ENCODE peak calls at places on chromosomes 3 and 15, in seven cellular contexts. One of them, this sample, is unnamed.

GRCh38 chr3:45145681-45146614 is at the start of gene CDCP1:
- DNase-seq in GM12878: no peak
- DNase-seq in H1: no peak
- DNase-seq in ovary: no peak
- DNase-seq in tibial nerve: no peak
- DNase-seq in SK-N-SH: peak; percentile 58
- DNase-seq in K562: peak; percentile 61
- DNase-seq in this sample: no peak

GRCh38 chr3:72679540-72680198 is 168.6 kb downstream of the SHQ1 start:
- DNase-seq in GM12878: no peak
- DNase-seq in H1: no peak
- DNase-seq in ovary: no peak
- DNase-seq in tibial nerve: no peak
- DNase-seq in SK-N-SH: no peak
- DNase-seq in K562: no peak
- DNase-seq in this sample: no peak

GRCh38 chr3:142947799-142948575 is 15.5 kb downstream of the PAQR9 start:
- DNase-seq in GM12878: no peak
- DNase-seq in H1: no peak
- DNase-seq in ovary: no peak
- DNase-seq in tibial nerve: no peak
- DNase-seq in SK-N-SH: peak; percentile 15
- DNase-seq in K562: no peak
- DNase-seq in this sample: no peak

GRCh38 chr3:25178627-25179026 is 249.4 kb upstream of the RARB start:
- DNase-seq in GM12878: no peak
- DNase-seq in H1: no peak
- DNase-seq in ovary: no peak
- DNase-seq in tibial nerve: no peak
- DNase-seq in SK-N-SH: no peak
- DNase-seq in K562: no peak
- DNase-seq in this sample: no peak

GRCh38 chr3:138256022-138256421 is 68.9 kb downstream of the ARMC8 start:
- DNase-seq in GM12878: no peak
- DNase-seq in H1: no peak
- DNase-seq in ovary: no peak
- DNase-seq in tibial nerve: no peak
- DNase-seq in SK-N-SH: no peak
- DNase-seq in K562: no peak
- DNase-seq in this sample: no peak

GRCh38 chr15:84822774-84823579 is 5.8 kb downstream of the ALPK3 start:
- DNase-seq in GM12878: no peak
- DNase-seq in H1: no peak
- DNase-seq in ovary: peak; percentile 11
- DNase-seq in tibial nerve: no peak
- DNase-seq in SK-N-SH: peak; percentile 47
- DNase-seq in K562: no peak
- DNase-seq in this sample: no peak

GRCh38 chr3:173750095-173750494 is 352.6 kb downstream of the NLGN1 start:
- DNase-seq in GM12878: no peak
- DNase-seq in H1: no peak
- DNase-seq in ovary: no peak
- DNase-seq in tibial nerve: no peak
- DNase-seq in SK-N-SH: no peak
- DNase-seq in K562: no peak
- DNase-seq in this sample: no peak

GRCh38 chr3:160180581-160181216 is 44.5 kb upstream of the C3orf80 start:
- DNase-seq in GM12878: no peak
- DNase-seq in H1: no peak
- DNase-seq in ovary: no peak
- DNase-seq in tibial nerve: no peak
- DNase-seq in SK-N-SH: peak; percentile 17
- DNase-seq in K562: no peak
- DNase-seq in this sample: no peak

GRCh38 chr3:40741729-40742128 is 217.0 kb downstream of the ZNF621 start:
- DNase-seq in GM12878: no peak
- DNase-seq in H1: no peak
- DNase-seq in ovary: peak; percentile 21
- DNase-seq in tibial nerve: no peak
- DNase-seq in SK-N-SH: no peak
- DNase-seq in K562: no peak
- DNase-seq in this sample: no peak

GRCh38 chr3:117184574-117184973 is 475.0 kb downstream of the TUSC7 start:
- DNase-seq in GM12878: no peak
- DNase-seq in H1: no peak
- DNase-seq in ovary: no peak
- DNase-seq in tibial nerve: no peak
- DNase-seq in SK-N-SH: no peak
- DNase-seq in K562: no peak
- DNase-seq in this sample: no peak

GRCh38 chr3:79751703-79752102 is 16.1 kb downstream of the ROBO1 start:
- DNase-seq in GM12878: no peak
- DNase-seq in H1: no peak
- DNase-seq in ovary: no peak
- DNase-seq in tibial nerve: no peak
- DNase-seq in SK-N-SH: no peak
- DNase-seq in K562: no peak
- DNase-seq in this sample: no peak
- TF ChIP-seq EP300 in GM12878: no peak
- TF ChIP-seq EP300 in H1: no peak
- TF ChIP-seq EP300 in ovary: no peak
- TF ChIP-seq EP300 in tibial nerve: no peak
- TF ChIP-seq EP300 in SK-N-SH: no peak
- TF ChIP-seq EP300 in K562: no peak
- TF ChIP-seq EP300 in this sample: no peak

DNA sequence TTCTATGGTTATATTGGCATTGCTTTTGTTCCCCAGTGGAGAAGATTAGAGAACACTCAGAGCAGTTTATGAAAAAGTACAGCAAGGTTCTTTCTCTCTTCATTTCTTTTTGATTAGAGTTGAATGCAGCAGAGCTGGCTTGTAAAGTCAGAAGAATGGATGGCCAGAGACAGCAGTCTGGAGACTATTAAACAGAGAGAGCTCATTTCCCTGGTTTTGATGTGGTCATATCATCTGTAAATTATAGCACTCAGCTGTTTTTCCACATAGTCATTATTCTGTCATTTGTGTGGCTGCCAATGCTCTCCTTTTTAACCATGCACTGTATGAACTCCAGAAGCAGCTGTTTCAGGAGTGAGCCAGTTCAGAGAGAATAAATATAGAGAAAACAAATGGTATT is 177.3 kb upstream of the CRBN start:
- DNase-seq in GM12878: no peak
- DNase-seq in H1: no peak
- DNase-seq in ovary: no peak
- DNase-seq in tibial nerve: no peak
- DNase-seq in SK-N-SH: no peak
- DNase-seq in K562: no peak
- DNase-seq in this sample: no peak
- TF ChIP-seq EP300 in GM12878: no peak
- TF ChIP-seq EP300 in H1: no peak
- TF ChIP-seq EP300 in ovary: no peak
- TF ChIP-seq EP300 in tibial nerve: no peak
- TF ChIP-seq EP300 in SK-N-SH: no peak
- TF ChIP-seq EP300 in K562: no peak
- TF ChIP-seq EP300 in this sample: no peak

GRCh38 chr15:89021224-89021623 is 67.0 kb upstream of the ABHD2 start:
- DNase-seq in GM12878: no peak
- DNase-seq in H1: no peak
- DNase-seq in ovary: no peak
- DNase-seq in tibial nerve: no peak
- DNase-seq in SK-N-SH: no peak
- DNase-seq in K562: no peak
- DNase-seq in this sample: no peak
- TF ChIP-seq EP300 in GM12878: no peak
- TF ChIP-seq EP300 in H1: no peak
- TF ChIP-seq EP300 in ovary: peak; percentile 68
- TF ChIP-seq EP300 in tibial nerve: peak; percentile 63
- TF ChIP-seq EP300 in SK-N-SH: no peak
- TF ChIP-seq EP300 in K562: no peak
- TF ChIP-seq EP300 in this sample: no peak

DNA sequence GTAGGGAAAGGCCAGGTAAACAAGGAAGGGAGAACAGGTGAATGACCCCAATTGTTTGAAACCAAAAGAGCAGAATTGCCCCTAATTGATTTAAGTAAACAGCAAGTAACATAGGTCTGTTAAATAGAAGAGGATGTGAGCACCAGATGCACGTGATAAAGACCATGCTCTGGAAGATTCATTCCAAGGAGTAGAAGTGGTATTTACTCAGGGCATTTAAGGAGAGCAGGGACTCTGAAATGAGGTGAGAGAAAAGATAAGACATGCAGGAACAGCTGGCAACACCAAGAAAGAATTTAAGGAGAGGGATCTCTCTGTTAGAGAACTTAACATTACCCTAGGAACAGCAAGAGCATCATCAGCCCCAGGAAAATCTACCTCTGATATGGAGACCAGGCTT is 6.2 kb downstream of the NUDT16 start:
- DNase-seq in GM12878: no peak
- DNase-seq in H1: no peak
- DNase-seq in ovary: no peak
- DNase-seq in tibial nerve: no peak
- DNase-seq in SK-N-SH: no peak
- DNase-seq in K562: no peak
- DNase-seq in this sample: no peak
- TF ChIP-seq EP300 in GM12878: no peak
- TF ChIP-seq EP300 in H1: no peak
- TF ChIP-seq EP300 in ovary: no peak
- TF ChIP-seq EP300 in tibial nerve: no peak
- TF ChIP-seq EP300 in SK-N-SH: no peak
- TF ChIP-seq EP300 in K562: no peak
- TF ChIP-seq EP300 in this sample: no peak